ENCODE peak calls at places on chromosomes 2 and 18, in ten cellular contexts. One of them, this sample, is unnamed.

GRCh38 chr2:96374211-96374951 is 38.8 kb downstream of the NCAPH start:
- DNase-seq in AG08396: peak
- DNase-seq in hepatocyte: peak
- DNase-seq in activated CD4-positive, CD25-positive, alpha-beta regulatory T cell: no peak
- DNase-seq in PC-3: peak
- DNase-seq in amniotic epithelial cell: no peak
- DNase-seq in Caki2: peak
- DNase-seq in NCI-H1092 treated with DMSO at 0.1 percent for 48 hours: peak
- DNase-seq in stimulated activated CD8-positive, alpha-beta memory T cell treated with anti-CD3 and anti-CD28 coated beads, Interleukin-7, amount 100 ng/mL, for 1 hour: no peak
- DNase-seq in sciatic nerve: peak
- DNase-seq in this sample: no peak

GRCh38 chr18:60279394-60279793 is 93.2 kb downstream of the MC4R start:
- DNase-seq in hepatocyte: no peak
- DNase-seq in AG08396: no peak
- DNase-seq in sciatic nerve: no peak
- DNase-seq in PC-3: no peak
- DNase-seq in stimulated activated CD8-positive, alpha-beta memory T cell treated with anti-CD3 and anti-CD28 coated beads, Interleukin-7, amount 100 ng/mL, for 1 hour: no peak
- DNase-seq in amniotic epithelial cell: no peak
- DNase-seq in activated CD4-positive, CD25-positive, alpha-beta regulatory T cell: no peak
- DNase-seq in Caki2: no peak
- DNase-seq in NCI-H1092 treated with DMSO at 0.1 percent for 48 hours: no peak
- DNase-seq in this sample: no peak

GRCh38 chr2:12672711-12673315 is 43.9 kb upstream of the TRIB2 start:
- DNase-seq in activated CD4-positive, CD25-positive, alpha-beta regulatory T cell: no peak
- DNase-seq in Caki2: no peak
- DNase-seq in NCI-H1092 treated with DMSO at 0.1 percent for 48 hours: no peak
- DNase-seq in AG08396: no peak
- DNase-seq in amniotic epithelial cell: no peak
- DNase-seq in stimulated activated CD8-positive, alpha-beta memory T cell treated with anti-CD3 and anti-CD28 coated beads, Interleukin-7, amount 100 ng/mL, for 1 hour: no peak
- DNase-seq in hepatocyte: no peak
- DNase-seq in PC-3: no peak
- DNase-seq in sciatic nerve: no peak
- DNase-seq in this sample: no peak

GRCh38 chr18:49591775-49592174 is 29.9 kb downstream of the LIPG start:
- DNase-seq in AG08396: no peak
- DNase-seq in hepatocyte: peak
- DNase-seq in NCI-H1092 treated with DMSO at 0.1 percent for 48 hours: no peak
- DNase-seq in Caki2: peak
- DNase-seq in activated CD4-positive, CD25-positive, alpha-beta regulatory T cell: no peak
- DNase-seq in sciatic nerve: no peak
- DNase-seq in PC-3: no peak
- DNase-seq in amniotic epithelial cell: no peak
- DNase-seq in stimulated activated CD8-positive, alpha-beta memory T cell treated with anti-CD3 and anti-CD28 coated beads, Interleukin-7, amount 100 ng/mL, for 1 hour: no peak
- DNase-seq in this sample: no peak

GRCh38 chr2:73085691-73086090 is 14.2 kb upstream of the SFXN5 start:
- DNase-seq in amniotic epithelial cell: peak
- DNase-seq in PC-3: peak
- DNase-seq in activated CD4-positive, CD25-positive, alpha-beta regulatory T cell: peak
- DNase-seq in sciatic nerve: peak
- DNase-seq in hepatocyte: peak
- DNase-seq in Caki2: peak
- DNase-seq in AG08396: peak
- DNase-seq in stimulated activated CD8-positive, alpha-beta memory T cell treated with anti-CD3 and anti-CD28 coated beads, Interleukin-7, amount 100 ng/mL, for 1 hour: peak
- DNase-seq in NCI-H1092 treated with DMSO at 0.1 percent for 48 hours: peak
- DNase-seq in this sample: peak

GRCh38 chr2:9261231-9261883 is 54.7 kb downstream of the ASAP2 start:
- DNase-seq in sciatic nerve: no peak
- DNase-seq in PC-3: no peak
- DNase-seq in hepatocyte: no peak
- DNase-seq in NCI-H1092 treated with DMSO at 0.1 percent for 48 hours: no peak
- DNase-seq in AG08396: peak
- DNase-seq in stimulated activated CD8-positive, alpha-beta memory T cell treated with anti-CD3 and anti-CD28 coated beads, Interleukin-7, amount 100 ng/mL, for 1 hour: no peak
- DNase-seq in amniotic epithelial cell: peak
- DNase-seq in activated CD4-positive, CD25-positive, alpha-beta regulatory T cell: no peak
- DNase-seq in Caki2: no peak
- DNase-seq in this sample: no peak

GRCh38 chr2:120509991-120510735 is 164.2 kb downstream of the INHBB start:
- DNase-seq in amniotic epithelial cell: no peak
- DNase-seq in NCI-H1092 treated with DMSO at 0.1 percent for 48 hours: no peak
- DNase-seq in AG08396: no peak
- DNase-seq in PC-3: no peak
- DNase-seq in sciatic nerve: no peak
- DNase-seq in stimulated activated CD8-positive, alpha-beta memory T cell treated with anti-CD3 and anti-CD28 coated beads, Interleukin-7, amount 100 ng/mL, for 1 hour: no peak
- DNase-seq in hepatocyte: no peak
- DNase-seq in activated CD4-positive, CD25-positive, alpha-beta regulatory T cell: no peak
- DNase-seq in Caki2: no peak
- DNase-seq in this sample: no peak

GRCh38 chr2:20213651-20214565 is 11.0 kb downstream of the SDC1 start:
- DNase-seq in PC-3: no peak
- DNase-seq in AG08396: no peak
- DNase-seq in hepatocyte: peak
- DNase-seq in stimulated activated CD8-positive, alpha-beta memory T cell treated with anti-CD3 and anti-CD28 coated beads, Interleukin-7, amount 100 ng/mL, for 1 hour: no peak
- DNase-seq in amniotic epithelial cell: no peak
- DNase-seq in sciatic nerve: no peak
- DNase-seq in activated CD4-positive, CD25-positive, alpha-beta regulatory T cell: no peak
- DNase-seq in NCI-H1092 treated with DMSO at 0.1 percent for 48 hours: no peak
- DNase-seq in Caki2: no peak
- DNase-seq in this sample: no peak

This sample was measured in AG04450.